ENCODE peak calls at places on chromosome 22, in ten cellular contexts. J, R, T, X, W, C, U, D, I and P are unnamed samples. For H3K4me1, the result is how much of the 10 kb centered on the place peaks cover.

GRCh38 chr22:24985824-24986214 is 33.3 kb downstream of the KIAA1671 start:
- DNase-seq in D (peak), I (no peak), X (peak), W (peak), U (no peak), T (peak), R (peak), J (no peak), C (peak), P (peak)

GRCh38 chr22:25008666-25009065 is 56.1 kb downstream of the KIAA1671 start:
- DNase-seq in U (no peak), R (peak), W (peak), J (no peak), T (no peak), X (no peak), D (no peak), I (no peak), C (no peak), P (no peak)

GRCh38 chr22:49548356-49549202 is 279.1 kb downstream of the BRD1 start:
- DNase-seq in C (no peak), X (no peak), W (no peak), D (peak), T (no peak), J (peak), R (peak), U (peak), I (no peak), P (no peak)

GRCh38 chr22:45196308-45196707 is 32.6 kb downstream of the NUP50 start:
- DNase-seq in X (no peak), J (no peak), T (no peak), U (no peak), D (no peak), R (no peak), W (no peak), I (no peak), C (no peak), P (no peak)

GRCh38 chr22:37923927-37924326 is 17.8 kb downstream of the MICALL1 start:
- DNase-seq in W (no peak), D (no peak), X (no peak), J (no peak), U (no peak), I (no peak), C (no peak), T (no peak), R (no peak), P (no peak)

GRCh38 chr22:36862251-36863242 is 1.7 kb downstream of the NCF4 start:
- DNase-seq in X (no peak), J (no peak), U (no peak), D (no peak), I (no peak), W (no peak), T (no peak), R (no peak), C (no peak), P (no peak)

GRCh38 chr22:21766933-21767462 is 31.4 kb upstream of the YPEL1 start:
- DNase-seq in R (no peak), I (no peak), C (no peak), W (no peak), X (no peak), T (no peak), J (no peak), D (no peak), U (no peak), P (no peak)

GRCh38 chr22:24950272-24950902 is 2.1 kb upstream of the KIAA1671 start:
- DNase-seq in C (peak), U (peak), I (no peak), X (peak), W (peak), J (peak), D (peak), T (peak), R (no peak), P (peak)

DNA sequence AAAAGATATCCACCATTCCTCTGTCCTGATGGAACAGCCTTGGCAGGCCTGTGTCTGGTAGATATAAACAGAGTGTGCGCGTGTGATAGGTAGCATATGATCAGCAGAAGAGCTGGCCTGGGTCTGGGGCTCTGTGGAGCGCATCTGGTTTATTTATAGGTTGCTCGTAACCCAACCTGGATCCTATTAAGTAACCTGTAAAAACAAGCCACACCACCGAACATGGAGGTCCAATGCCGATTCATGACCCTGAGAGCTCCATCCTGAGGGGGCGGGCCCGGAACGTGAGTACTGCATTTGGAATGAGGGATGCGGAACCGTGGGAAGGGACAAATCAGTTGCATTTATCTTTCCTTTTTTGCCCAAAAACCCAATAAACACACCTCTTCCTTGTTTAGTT is 31.9 kb upstream of the APOL5 start:
- DNase-seq in J (no peak), U (no peak), W (no peak), I (no peak), D (no peak), R (no peak), T (no peak), C (peak), X (peak), P (peak)
- H3K4me1 ChIP-seq in J (under half), U (under half), W (under half), I (under half), D (under half), R (under half), T (under half), C (under half), X (under half), P (under half)

DNA sequence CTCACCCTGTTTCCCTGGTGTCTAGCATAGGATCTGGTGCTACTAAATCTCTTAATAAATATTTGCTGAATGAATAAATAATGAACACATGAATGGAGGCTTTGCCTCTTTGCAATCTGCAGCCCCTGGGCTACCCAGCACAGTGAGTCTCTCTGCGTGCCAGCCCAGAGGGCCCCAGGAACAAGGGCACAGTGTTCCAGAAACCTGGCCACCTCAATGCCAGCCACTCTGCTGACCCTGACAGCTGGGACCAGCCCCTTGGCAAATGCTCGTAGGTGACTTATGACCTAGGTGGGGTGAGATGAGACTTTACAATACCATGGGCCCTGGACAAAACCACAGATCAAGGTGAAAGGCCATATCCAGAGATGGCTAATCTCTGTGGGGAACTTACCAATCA is 31.6 kb downstream of the UQCR10 start:
- DNase-seq in C (no peak), X (no peak), I (no peak), D (no peak), T (no peak), U (no peak), J (no peak), R (peak), W (no peak), P (no peak)
- H3K9ac ChIP-seq in C (peak), X (no peak), I (no peak), D (no peak), T (peak), U (no peak), J (no peak), R (peak), W (no peak), P (peak)

GRCh38 chr22:46584081-46584903 is 35.9 kb upstream of the GRAMD4 start:
- DNase-seq in I (no peak), X (peak), R (no peak), W (no peak), U (peak), J (peak), D (peak), T (no peak), C (peak), P (peak)
- H3K4me2 ChIP-seq in I (peak), X (no peak), R (no peak), W (no peak), U (peak), J (no peak), D (no peak), T (no peak), C (no peak), P (peak)

GRCh38 chr22:48098243-48098935 is 1335.9 kb downstream of the TBC1D22A start:
- DNase-seq in R (no peak), I (no peak), C (no peak), D (no peak), J (no peak), X (no peak), U (no peak), T (no peak), W (no peak), P (no peak)
- H3K4me1 ChIP-seq in R (under half), I (under half), C (under half), D (under half), J (under half), X (under half), U (under half), T (under half), W (under half), P (under half)

GRCh38 chr22:22849640-22850610 is 37.7 kb upstream of the IGLL5 start:
- DNase-seq in D (no peak), X (no peak), C (no peak), R (no peak), J (no peak), I (no peak), W (no peak), T (no peak), U (no peak), P (no peak)
- H3K9ac ChIP-seq in D (no peak), X (no peak), C (no peak), R (no peak), J (no peak), I (no peak), W (no peak), T (no peak), U (no peak), P (no peak)

GRCh38 chr22:27218012-27218483 is 560.7 kb downstream of the MIAT start:
- DNase-seq in I (no peak), D (no peak), U (no peak), X (no peak), R (no peak), J (no peak), T (peak), C (no peak), W (no peak), P (no peak)

GRCh38 chr22:27222178-27222577 is 564.8 kb downstream of the MIAT start:
- DNase-seq in W (no peak), T (no peak), I (no peak), J (no peak), X (no peak), R (no peak), C (no peak), D (no peak), U (no peak), P (no peak)

GRCh38 chr22:27219036-27219435 is 561.6 kb downstream of the MIAT start:
- DNase-seq in W (no peak), T (no peak), I (no peak), R (no peak), X (no peak), C (no peak), U (no peak), J (no peak), D (no peak), P (no peak)

GRCh38 chr22:27218521-27218920 is 561.1 kb downstream of the MIAT start:
- DNase-seq in C (no peak), T (no peak), U (no peak), I (no peak), W (no peak), J (no peak), X (no peak), D (no peak), R (no peak), P (no peak)

GRCh38 chr22:27220349-27220748 is 563.0 kb downstream of the MIAT start:
- DNase-seq in C (peak), D (no peak), J (no peak), T (peak), W (peak), I (no peak), X (peak), R (no peak), U (no peak), P (peak)
- H3K4me2 ChIP-seq in C (no peak), D (no peak), J (no peak), T (peak), W (no peak), I (no peak), X (no peak), R (no peak), U (no peak), P (peak)

GRCh38 chr22:43342347-43343261 is 568 bp downstream of the SCUBE1 start:
- DNase-seq in J (no peak), U (no peak), T (no peak), W (no peak), I (no peak), R (no peak), C (no peak), X (no peak), D (no peak), P (no peak)

GRCh38 chr22:43343262-43343988 is at the start of gene SCUBE1:
- DNase-seq in C (no peak), W (peak), I (peak), R (peak), T (peak), X (peak), J (peak), D (peak), U (peak), P (no peak)

GRCh38 chr22:43346521-43346929 is 3.4 kb upstream of the SCUBE1 start:
- DNase-seq in T (peak), W (peak), J (peak), X (peak), R (peak), D (peak), C (no peak), I (peak), U (peak), P (no peak)

GRCh38 chr22:43345761-43346261 is 2.6 kb upstream of the SCUBE1 start:
- DNase-seq in U (no peak), R (no peak), J (no peak), C (no peak), X (no peak), T (peak), D (peak), W (no peak), I (no peak), P (no peak)

GRCh38 chr22:43345356-43345755 is 2.2 kb upstream of the SCUBE1 start:
- DNase-seq in W (no peak), U (no peak), R (no peak), X (no peak), J (no peak), I (no peak), D (no peak), T (no peak), C (no peak), P (no peak)
- H3K4me1 ChIP-seq in W (under half), U (under half), R (under half), X (under half), J (under half), I (under half), D (under half), T (under half), C (under half), P (under half)